ENCODE peak calls at places on chromosomes 1 and 21, in seven cellular contexts. Y is AG04450, W is lung, Q is right cardiac atrium, P is left ventricle myocardium inferior, H is heart right ventricle, Z is RWPE1. O is an unnamed sample.

GRCh38 chr1:91174734-91175133 is 152.9 kb upstream of the ZNF644 start:
- DNase-seq in Y (no peak), W (no peak), Q (no peak), P (no peak), H (no peak), Z (no peak), O (no peak)

GRCh38 chr1:33000427-33001026 is 35.9 kb upstream of the RNF19B start:
- DNase-seq in Y (no peak), W (no peak), Q (no peak), P (no peak), H (no peak), Z (no peak), O (no peak)

GRCh38 chr1:93338426-93338825 is 7.3 kb upstream of the DR1 start:
- DNase-seq in Y (peak; percentile 77), W (no peak), Q (no peak), P (no peak), H (no peak), Z (peak; percentile 80), O (no peak)

GRCh38 chr1:243851129-243851756 is 1.2 kb upstream of the AKT3 start:
- DNase-seq in Y (no peak), W (peak; percentile 34), Q (no peak), P (no peak), H (no peak), Z (no peak), O (peak; percentile 61)

GRCh38 chr1:86998727-86999126 is 84.3 kb downstream of the HS2ST1 start:
- DNase-seq in Y (no peak), W (no peak), Q (no peak), P (no peak), H (no peak), Z (peak; percentile 3), O (no peak)

GRCh38 chr1:168970945-168971799 is 135.3 kb upstream of the ATP1B1 start:
- DNase-seq in Y (no peak), W (no peak), Q (no peak), P (no peak), H (no peak), Z (no peak), O (no peak)

GRCh38 chr1:109133815-109134214 is 19.9 kb downstream of the ELAPOR1 start:
- DNase-seq in Y (no peak), W (peak; percentile 50), Q (peak; percentile 73), P (peak; percentile 69), H (peak; percentile 60), Z (no peak), O (peak; percentile 67)

GRCh38 chr1:40664167-40664537 is 1.3 kb downstream of the RIMS3 start:
- DNase-seq in Y (no peak), W (no peak), Q (no peak), P (no peak), H (no peak), Z (no peak), O (no peak)

GRCh38 chr1:63122051-63122450 is 200.3 kb upstream of the FOXD3 start:
- DNase-seq in Y (no peak), W (no peak), Q (no peak), P (no peak), H (no peak), Z (no peak), O (no peak)

GRCh38 chr1:48853006-48853405 is 76.3 kb upstream of the BEND5 start:
- DNase-seq in Y (peak; percentile 11), W (no peak), Q (no peak), P (no peak), H (no peak), Z (peak; percentile 39), O (no peak)

GRCh38 chr1:116491985-116492811 is 78.6 kb downstream of the CD58 start:
- DNase-seq in Y (no peak), W (no peak), Q (no peak), P (no peak), H (no peak), Z (no peak), O (no peak)

GRCh38 chr1:32878637-32879041 is 7.7 kb upstream of the HPCA start:
- DNase-seq in Y (no peak), W (no peak), Q (no peak), P (no peak), H (no peak), Z (no peak), O (no peak)

GRCh38 chr1:151534662-151535278 is 5.3 kb upstream of the TUFT1 start:
- DNase-seq in Y (no peak), W (peak; percentile 81), Q (peak; percentile 75), P (peak; percentile 77), H (peak; percentile 76), Z (no peak), O (peak; percentile 82)

GRCh38 chr1:176499671-176500070 is 36.7 kb downstream of the PAPPA2 start:
- DNase-seq in Y (no peak), W (no peak), Q (no peak), P (no peak), H (no peak), Z (no peak), O (no peak)

GRCh38 chr1:156852414-156852874 is 6.5 kb downstream of the INSRR start:
- DNase-seq in Y (peak; percentile 15), W (no peak), Q (peak; percentile 66), P (peak; percentile 85), H (peak; percentile 84), Z (no peak), O (no peak)

GRCh38 chr1:12539705-12540579 is 78.1 kb downstream of the DHRS3 start:
- DNase-seq in Y (peak; percentile 79), W (peak; percentile 61), Q (peak; percentile 92), P (peak; percentile 81), H (peak; percentile 82), Z (peak; percentile 36), O (peak; percentile 96)

GRCh38 chr1:75838099-75838498 is 41.4 kb downstream of the MSH4 start:
- DNase-seq in Y (no peak), W (no peak), Q (no peak), P (no peak), H (no peak), Z (no peak), O (no peak)

GRCh38 chr1:227654858-227655752 is 80.0 kb downstream of the JMJD4 start:
- DNase-seq in Y (no peak), W (no peak), Q (no peak), P (no peak), H (no peak), Z (no peak), O (no peak)

GRCh38 chr1:18970358-18970757 is 13.9 kb upstream of the IFFO2 start:
- DNase-seq in Y (no peak), W (no peak), Q (no peak), P (no peak), H (no peak), Z (no peak), O (no peak)

GRCh38 chr1:115373305-115373704 is 35.3 kb upstream of the NGF start:
- DNase-seq in Y (peak; percentile 34), W (no peak), Q (no peak), P (no peak), H (no peak), Z (peak; percentile 3), O (no peak)

GRCh38 chr1:182446033-182446669 is 3.8 kb upstream of the RGSL1 start:
- DNase-seq in Y (no peak), W (no peak), Q (no peak), P (no peak), H (no peak), Z (peak; percentile 59), O (no peak)

GRCh38 chr1:160083968-160084770 is 2.8 kb downstream of the KCNJ9 start:
- DNase-seq in Y (no peak), W (peak; percentile 77), Q (no peak), P (peak; percentile 66), H (peak; percentile 63), Z (peak; percentile 78), O (no peak)

GRCh38 chr1:67931198-67931597 is 97.9 kb upstream of the GNG12 start:
- DNase-seq in Y (no peak), W (no peak), Q (no peak), P (no peak), H (no peak), Z (no peak), O (no peak)
- H3K27ac ChIP-seq in Y (no peak overlapping the region), W (no peak overlapping the region), Q (no peak overlapping the region), P (no peak overlapping the region), H (no peak overlapping the region), Z (no peak overlapping the region), O (no peak overlapping the region)

GRCh38 chr1:1349256-1350012 is at the start of gene DVL1:
- DNase-seq in Y (peak; percentile 24), W (no peak), Q (peak; percentile 75), P (peak; percentile 64), H (peak; percentile 79), Z (peak; percentile 68), O (no peak)
- H3K27ac ChIP-seq in Y (peak within 1 kb of the TSS; percentile 57), W (peak within 1 kb of the TSS; percentile 82), Q (peak within 1 kb of the TSS; percentile 51), P (peak within 1 kb of the TSS; percentile 96), H (peak within 1 kb of the TSS; percentile 94), Z (peak within 1 kb of the TSS; percentile 98), O (peak within 1 kb of the TSS; percentile 92)

GRCh38 chr1:236514703-236515442 is 8.9 kb upstream of the LGALS8 start:
- DNase-seq in Y (no peak), W (no peak), Q (no peak), P (no peak), H (no peak), Z (no peak), O (no peak)

GRCh38 chr1:236512019-236512418 is 11.8 kb upstream of the LGALS8 start:
- DNase-seq in Y (no peak), W (no peak), Q (no peak), P (no peak), H (no peak), Z (no peak), O (no peak)

GRCh38 chr1:236516929-236517704 is 6.7 kb upstream of the LGALS8 start:
- DNase-seq in Y (peak; percentile 70), W (no peak), Q (no peak), P (no peak), H (no peak), Z (peak; percentile 63), O (no peak)

GRCh38 chr1:236518343-236518742 is 5.4 kb upstream of the LGALS8 start:
- DNase-seq in Y (no peak), W (no peak), Q (no peak), P (no peak), H (no peak), Z (no peak), O (no peak)

DNA sequence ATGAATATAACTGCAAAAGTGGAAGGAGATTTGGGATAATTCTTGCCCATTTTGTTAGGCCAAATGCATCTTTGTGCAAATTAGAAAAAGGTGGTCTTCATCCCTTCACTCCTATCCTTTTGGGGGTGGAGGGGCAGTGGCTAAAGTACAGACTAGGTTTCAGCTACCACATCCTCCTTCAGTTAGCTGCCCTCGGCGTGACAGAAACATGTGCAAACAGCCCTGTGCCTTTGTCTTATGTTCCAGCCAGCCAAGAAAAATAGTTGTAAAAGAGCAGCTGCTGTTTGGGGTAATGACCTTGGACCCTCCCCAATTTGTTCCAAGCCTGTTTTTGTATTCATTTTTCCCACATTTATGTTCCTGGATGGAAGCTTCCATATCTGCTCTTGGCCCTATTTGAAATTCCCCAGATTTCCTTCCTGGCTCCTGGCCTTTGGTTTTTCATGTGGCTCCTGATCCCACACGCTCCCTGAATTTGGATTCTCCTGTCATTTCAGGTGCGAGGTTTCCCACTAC is 8.3 kb upstream of the LGALS8 start:
- DNase-seq in Y (no peak), W (no peak), Q (no peak), P (no peak), H (no peak), Z (no peak), O (no peak)
- H3K27ac ChIP-seq in Y (no peak overlapping the region), W (no peak overlapping the region), Q (no peak overlapping the region), P (no peak overlapping the region), H (no peak overlapping the region), Z (no peak overlapping the region), O (no peak overlapping the region)

DNA sequence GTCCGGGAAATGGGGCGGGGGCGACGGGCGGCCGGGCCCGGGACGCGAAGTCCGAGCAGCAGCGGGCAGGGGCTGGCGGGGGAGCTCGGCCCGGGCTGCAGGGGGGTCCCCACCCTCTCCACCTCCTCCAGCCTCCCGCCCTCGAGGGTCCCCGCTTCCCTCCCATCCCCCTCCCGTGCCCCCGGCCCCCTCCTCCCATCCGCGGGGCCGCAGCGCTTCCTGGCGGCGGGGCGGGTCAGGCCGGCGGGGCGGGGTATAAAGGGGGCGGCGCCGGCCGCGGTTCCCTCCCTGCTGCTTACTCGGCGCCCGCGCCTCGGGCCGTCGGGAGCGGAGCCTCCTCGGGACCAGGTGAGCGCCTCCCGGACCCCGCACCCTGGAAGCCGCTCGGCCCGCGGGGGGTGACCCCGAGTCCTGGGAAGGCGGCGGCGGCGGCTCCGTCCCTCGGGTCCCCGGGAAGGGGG is at the start of gene COL6A2:
- DNase-seq in Y (no peak), W (peak; percentile 30), Q (peak; percentile 69), P (peak; percentile 75), H (peak; percentile 77), Z (peak; percentile 59), O (peak; percentile 61)
- H3K27ac ChIP-seq in Y (peak within 1 kb of the TSS; percentile 70), W (peak within 1 kb of the TSS; percentile 65), Q (peak within 1 kb of the TSS; percentile 83), P (peak within 1 kb of the TSS; percentile 92), H (peak within 1 kb of the TSS; percentile 94), Z (no peak within 1 kb of the TSS), O (peak within 1 kb of the TSS; percentile 91)